ENCODE peak calls at places on chromosomes 7 and 10, in six cellular contexts. C is stomach, G is AG09319, S is WTC11, U is cardiac fibroblast, D is fibroblast of the aortic adventitia. A is an unnamed sample.

GRCh38 chr10:5488272-5489161 is 10.9 kb downstream of the CALML5 start:
- DNase-seq in S (no peak), G (no peak), C (peak), D (no peak), U (no peak), A (no peak)

GRCh38 chr7:70289067-70289466 is 690.8 kb downstream of the AUTS2 start:
- DNase-seq in D (peak), C (no peak), G (no peak), U (no peak), S (no peak), A (no peak)

GRCh38 chr7:128839751-128840177 is 9.6 kb downstream of the FLNC start:
- DNase-seq in G (no peak), C (no peak), S (no peak), U (no peak), D (no peak), A (no peak)

GRCh38 chr7:69430502-69431145 is 167.7 kb upstream of the AUTS2 start:
- DNase-seq in U (no peak), S (no peak), C (no peak), D (no peak), G (no peak), A (no peak)

GRCh38 chr7:30171753-30172447 is 37.1 kb downstream of the MTURN start:
- DNase-seq in U (no peak), G (no peak), D (no peak), C (no peak), S (no peak), A (no peak)

GRCh38 chr7:156160811-156161210 is 348.5 kb upstream of the SHH start:
- DNase-seq in U (no peak), C (peak), G (no peak), S (peak), D (no peak), A (no peak)

GRCh38 chr7:45979275-45980180 is 58.5 kb upstream of the IGFBP3 start:
- DNase-seq in G (no peak), U (no peak), D (no peak), S (no peak), C (no peak), A (no peak)

GRCh38 chr7:15557186-15557585 is 4.6 kb downstream of the AGMO start:
- DNase-seq in C (no peak), S (no peak), D (no peak), G (no peak), U (no peak), A (no peak)

GRCh38 chr10:86262671-86263165 is 103.9 kb downstream of the GRID1 start:
- DNase-seq in S (no peak), U (no peak), D (no peak), C (peak), G (no peak), A (no peak)

GRCh38 chr7:33903770-33904679 is 1.3 kb upstream of the BMPER start:
- DNase-seq in C (no peak), S (peak), G (no peak), D (peak), U (peak), A (peak)

GRCh38 chr7:17320642-17321041 is 22.2 kb downstream of the AHR start:
- DNase-seq in G (no peak), D (no peak), U (no peak), C (no peak), S (no peak), A (no peak)

GRCh38 chr10:119270893-119271361 is 63.6 kb downstream of the GRK5 start:
- DNase-seq in U (peak), C (peak), G (no peak), D (peak), S (no peak), A (no peak)

GRCh38 chr7:78134256-78134655 is 335.7 kb downstream of the PHTF2 start:
- DNase-seq in U (peak), D (peak), S (no peak), C (no peak), G (peak), A (no peak)

GRCh38 chr7:33813331-33813730 is 92.0 kb upstream of the BMPER start:
- DNase-seq in S (no peak), C (no peak), G (no peak), U (peak), D (peak), A (no peak)

GRCh38 chr7:44796034-44796503 is 412 bp upstream of the PPIA start:
- DNase-seq in S (no peak), U (peak), C (no peak), G (peak), D (peak), A (no peak)

GRCh38 chr7:44799939-44800338 is 3.5 kb downstream of the PPIA start:
- DNase-seq in U (no peak), G (no peak), S (no peak), C (no peak), D (no peak), A (no peak)

GRCh38 chr7:44796504-44797328 is at the start of gene PPIA:
- DNase-seq in S (peak), G (peak), C (peak), U (peak), D (peak), A (peak)

GRCh38 chr7:44798649-44799275 is 2.3 kb downstream of the PPIA start:
- DNase-seq in D (peak), C (no peak), G (no peak), U (no peak), S (no peak), A (no peak)

GRCh38 chr7:44797329-44798258 is 1.1 kb downstream of the PPIA start:
- DNase-seq in U (peak), S (peak), D (peak), C (peak), G (peak), A (peak)
- TF ChIP-seq CTCF in U (peak), S (peak), D (peak), C (peak), G (peak), A (peak)

DNA sequence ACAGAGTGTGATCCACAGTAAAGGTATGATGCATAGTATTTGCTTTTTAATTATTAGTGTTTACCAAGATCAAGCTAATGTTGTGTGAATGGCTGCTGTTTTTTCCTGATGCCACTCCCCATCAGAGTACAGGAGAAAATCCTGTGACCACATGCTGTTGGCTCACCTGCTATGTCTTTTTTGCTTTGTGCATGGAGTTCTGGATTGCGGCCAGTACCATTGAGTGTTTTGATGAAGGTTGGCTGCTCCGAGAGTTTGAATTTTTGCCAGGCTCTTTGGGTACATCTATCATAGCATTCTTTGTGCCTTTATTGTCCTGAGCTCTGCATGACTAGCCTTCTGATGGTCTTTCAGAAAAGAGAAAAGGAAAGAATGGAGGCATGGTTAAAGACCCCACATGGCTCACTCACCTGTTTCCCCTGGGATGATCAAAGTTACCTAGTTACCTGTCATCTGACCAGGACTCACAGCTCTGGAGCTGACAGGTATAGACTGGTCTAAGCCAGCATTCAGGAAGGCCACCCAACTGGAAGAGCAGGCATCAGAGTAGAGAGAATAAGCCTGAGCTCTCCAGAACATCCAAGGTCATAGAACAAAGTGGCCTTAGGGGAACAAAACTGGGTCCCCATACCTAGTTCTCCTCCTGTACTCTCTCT is 11.9 kb upstream of the SGPL1 start:
- DNase-seq in G (no peak), S (no peak), U (no peak), C (peak), D (no peak), A (no peak)
- TF ChIP-seq CTCF in G (no peak), S (no peak), U (no peak), C (no peak), D (no peak), A (no peak)

GRCh38 chr10:43105119-43105792 is 28.4 kb downstream of the RET start:
- DNase-seq in U (peak), S (peak), D (peak), G (peak), C (peak), A (peak)

GRCh38 chr10:43108951-43109350 is 29.3 kb upstream of the CSGALNACT2 start:
- DNase-seq in C (no peak), G (no peak), S (no peak), U (no peak), D (no peak), A (peak)

GRCh38 chr10:43106256-43107091 is 29.6 kb downstream of the RET start:
- DNase-seq in S (no peak), G (no peak), U (no peak), C (no peak), D (no peak), A (no peak)

GRCh38 chr10:43102063-43102828 is 25.4 kb downstream of the RET start:
- DNase-seq in S (no peak), C (no peak), U (no peak), D (no peak), G (no peak), A (no peak)

DNA sequence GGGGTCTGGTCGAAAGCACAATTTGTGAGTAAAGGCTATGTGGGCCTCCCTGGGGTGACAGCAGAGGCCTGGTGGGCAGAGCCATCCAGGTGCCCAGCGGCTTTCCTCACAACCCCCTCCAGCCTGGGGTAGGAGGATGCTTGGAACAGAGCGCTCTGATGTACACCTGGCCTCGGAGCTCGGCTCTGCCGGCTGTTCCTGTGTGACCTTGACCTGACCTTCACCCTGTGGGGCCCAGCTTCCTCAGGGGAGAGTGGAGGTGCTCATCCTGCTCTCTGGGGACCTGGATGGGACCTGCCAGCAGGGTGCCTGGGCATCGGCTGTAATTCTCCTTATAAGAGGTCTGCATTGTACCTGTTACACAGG is 28.9 kb downstream of the RET start:
- DNase-seq in C (no peak), U (no peak), S (no peak), D (no peak), G (no peak), A (no peak)
- TF ChIP-seq CTCF in C (no peak), U (no peak), S (no peak), D (no peak), G (no peak), A (peak)

GRCh38 chr7:159141159-159141558 is 3.5 kb downstream of the VIPR2 start:
- DNase-seq in S (no peak), G (no peak), U (no peak), D (no peak), C (peak), A (no peak)

GRCh38 chr7:159140170-159140910 is 4.3 kb downstream of the VIPR2 start:
- DNase-seq in S (no peak), G (no peak), C (peak), U (no peak), D (no peak), A (no peak)

GRCh38 chr7:159141660-159142059 is 3.0 kb downstream of the VIPR2 start:
- DNase-seq in S (no peak), C (no peak), G (no peak), U (no peak), D (no peak), A (no peak)

GRCh38 chr7:159142730-159143129 is 1.9 kb downstream of the VIPR2 start:
- DNase-seq in D (no peak), U (no peak), S (no peak), C (no peak), G (no peak), A (no peak)

DNA sequence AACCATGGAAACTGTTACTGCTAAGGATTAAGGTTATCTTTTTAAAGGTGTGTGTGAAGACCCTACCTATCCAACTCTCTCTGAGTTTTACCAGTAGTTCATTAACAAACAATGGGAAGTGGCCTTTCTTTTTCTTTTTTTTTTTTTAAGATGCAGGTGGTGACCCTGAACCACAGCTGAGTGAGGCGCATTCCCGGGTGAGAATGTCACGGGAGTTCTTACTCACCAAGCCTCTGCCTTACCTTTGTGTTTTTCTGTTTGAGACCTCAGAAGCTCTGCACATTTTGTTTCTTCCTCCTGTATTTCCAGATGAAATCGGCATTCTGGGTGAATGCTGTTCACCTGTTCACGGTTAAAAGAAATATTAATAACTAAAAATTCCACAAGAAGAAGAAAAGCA is 2.5 kb downstream of the VIPR2 start:
- DNase-seq in G (no peak), D (no peak), C (no peak), S (no peak), U (no peak), A (no peak)
- TF ChIP-seq CTCF in G (no peak), D (no peak), C (no peak), S (no peak), U (no peak), A (no peak)

GRCh38 chr10:128128582-128128981 is 2.4 kb upstream of the MKI67 start:
- DNase-seq in S (no peak), G (no peak), D (no peak), U (no peak), C (no peak), A (no peak)

GRCh38 chr10:128124813-128125403 is 1.3 kb downstream of the MKI67 start:
- DNase-seq in U (no peak), D (no peak), S (no peak), C (no peak), G (no peak), A (no peak)

GRCh38 chr10:128123853-128124252 is 2.4 kb downstream of the MKI67 start:
- DNase-seq in U (no peak), D (no peak), S (no peak), C (no peak), G (no peak), A (no peak)

GRCh38 chr10:128125416-128125943 is 743 bp downstream of the MKI67 start:
- DNase-seq in U (no peak), G (no peak), C (no peak), D (no peak), S (no peak), A (peak)

DNA sequence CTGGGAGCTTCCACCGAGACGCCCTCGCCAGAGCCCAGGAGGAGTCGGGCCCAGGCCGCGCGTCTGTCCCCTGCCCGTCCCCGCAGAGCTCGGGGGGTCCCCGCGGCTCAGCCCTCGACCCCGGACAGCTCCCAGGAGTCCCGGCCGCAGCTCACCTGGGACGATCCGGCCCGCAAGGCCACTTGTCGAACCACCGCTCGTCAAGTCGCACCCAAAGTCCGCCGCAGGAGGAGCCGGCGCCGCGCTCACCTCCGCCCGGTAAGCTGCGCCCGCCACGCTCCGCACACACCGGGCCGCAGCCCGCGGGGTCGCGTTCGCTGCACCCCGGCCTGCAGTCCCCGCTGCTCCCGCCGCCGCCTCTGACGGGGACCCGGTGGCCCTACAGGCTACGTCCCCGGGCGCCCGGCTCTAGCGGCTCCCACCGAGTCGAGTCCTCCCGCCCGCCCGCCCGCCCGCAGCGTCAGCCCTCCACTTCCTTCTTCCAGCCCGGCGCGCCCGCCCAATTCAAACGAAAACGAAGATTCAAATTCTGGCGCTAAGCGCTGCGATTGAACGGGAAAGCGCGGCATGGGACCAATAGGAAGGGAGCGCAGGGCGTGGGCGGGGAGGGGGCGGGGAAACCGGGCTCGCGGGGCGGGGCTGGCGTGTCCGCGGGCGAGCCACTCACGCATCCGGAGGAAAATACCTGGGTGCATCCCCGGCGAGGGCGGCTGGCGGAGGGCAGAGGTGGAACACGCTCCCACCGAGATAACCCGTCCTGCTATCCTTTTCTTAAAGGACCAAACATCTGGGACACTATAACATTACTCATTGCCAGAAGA is at the start of gene MKI67:
- DNase-seq in G (peak), C (peak), S (peak), U (peak), D (peak), A (peak)
- TF ChIP-seq CTCF in G (no peak), C (no peak), S (no peak), U (no peak), D (no peak), A (no peak)

GRCh38 chr10:32939296-32940111 is 18.5 kb downstream of the ITGB1 start:
- DNase-seq in G (no peak), C (no peak), S (no peak), U (no peak), D (no peak), A (no peak)

GRCh38 chr10:32942081-32942480 is 15.9 kb downstream of the ITGB1 start:
- DNase-seq in U (no peak), D (no peak), G (no peak), S (no peak), C (no peak), A (no peak)

GRCh38 chr10:32941357-32941756 is 16.7 kb downstream of the ITGB1 start:
- DNase-seq in S (no peak), D (peak), U (peak), G (no peak), C (no peak), A (no peak)

GRCh38 chr10:32938554-32939061 is 19.4 kb downstream of the ITGB1 start:
- DNase-seq in D (no peak), U (no peak), S (no peak), G (no peak), C (peak), A (peak)

GRCh38 chr10:32940321-32941264 is 17.4 kb downstream of the ITGB1 start:
- DNase-seq in S (no peak), G (no peak), D (no peak), C (no peak), U (no peak), A (no peak)
- TF ChIP-seq CTCF in S (no peak), G (no peak), D (no peak), C (no peak), U (no peak), A (no peak)

GRCh38 chr7:50450691-50451051 is 521 bp upstream of the FIGNL1 start:
- DNase-seq in G (no peak), C (no peak), S (peak), D (no peak), U (no peak), A (peak)

GRCh38 chr7:50454968-50455367 is 4.8 kb upstream of the FIGNL1 start:
- DNase-seq in G (no peak), S (no peak), U (no peak), D (no peak), C (no peak), A (no peak)

GRCh38 chr7:50461695-50462094 is 11.5 kb upstream of the FIGNL1 start:
- DNase-seq in D (no peak), S (no peak), G (no peak), U (no peak), C (no peak), A (no peak)

DNA sequence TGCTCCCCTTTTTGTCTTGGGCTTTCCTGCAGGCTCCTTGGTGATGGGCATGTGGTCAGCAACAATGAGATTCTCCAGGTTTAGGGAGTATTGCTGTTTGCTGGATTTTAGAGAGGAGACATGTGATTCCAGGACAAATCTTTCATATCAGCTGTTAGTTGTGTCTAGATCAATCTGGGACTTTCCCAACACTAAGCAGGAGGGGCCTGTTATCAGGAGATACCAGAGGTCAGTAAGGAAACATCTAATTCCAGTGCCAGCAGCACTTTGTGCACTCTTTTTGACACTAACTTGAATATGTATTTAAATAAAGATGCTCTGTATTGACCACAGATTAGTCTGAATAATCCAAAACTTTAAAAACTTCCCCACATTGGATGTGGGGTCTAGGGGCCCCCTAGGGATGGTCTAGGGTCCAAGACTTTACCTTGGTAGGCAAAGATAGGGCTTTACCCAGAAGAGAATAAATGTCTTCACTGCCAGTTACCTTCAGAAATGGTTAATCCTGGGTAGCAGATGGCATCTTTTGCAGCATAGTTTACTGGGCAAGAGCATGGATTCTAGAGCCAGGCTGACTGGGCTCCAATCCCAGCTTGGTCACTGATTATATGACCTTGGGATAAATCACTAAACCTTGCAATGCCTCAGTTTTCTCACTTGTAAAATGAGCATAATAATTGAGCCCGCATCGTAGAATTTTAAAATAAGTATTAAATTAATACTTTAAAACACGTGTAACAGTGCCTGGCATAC is 6.4 kb upstream of the FIGNL1 start:
- DNase-seq in C (no peak), G (no peak), U (no peak), S (no peak), D (no peak), A (no peak)
- TF ChIP-seq CTCF in C (no peak), G (no peak), U (no peak), S (no peak), D (no peak), A (no peak)

A was measured in glutamatergic neuron.